ENCODE peak calls at places on chromosomes 1 and 21, in five cellular contexts. N is cardiac muscle cell; M is prostate gland; B is lower lobe of right lung; S is CD4-positive, alpha-beta memory T cell. D is an unnamed sample.

GRCh38 chr1:41365772-41366427 is 4.7 kb downstream of the FOXO6 start:
- DNase-seq in N (no peak), M (peak; percentile 64), B (no peak), S (no peak), D (no peak)

GRCh38 chr1:172381981-172382380 is 38.5 kb upstream of the C1orf105 start:
- DNase-seq in N (no peak), M (no peak), B (no peak), S (no peak), D (no peak)

GRCh38 chr1:28110555-28110954 is 22.1 kb upstream of the EYA3 start:
- DNase-seq in N (no peak), M (no peak), B (no peak), S (no peak), D (no peak)

GRCh38 chr1:151176514-151177045 is 799 bp upstream of the TMOD4 start:
- DNase-seq in N (no peak), M (no peak), B (no peak), S (no peak), D (no peak)

GRCh38 chr1:22105611-22106207 is 37.2 kb downstream of the WNT4 start:
- DNase-seq in N (peak; percentile 76), M (peak; percentile 47), B (no peak), S (peak; percentile 54), D (peak; percentile 46)

GRCh38 chr1:45101947-45102346 is 89.9 kb downstream of the UROD start:
- DNase-seq in N (no peak), M (no peak), B (no peak), S (no peak), D (no peak)

GRCh38 chr1:101295212-101295611 is 58.4 kb downstream of the S1PR1 start:
- DNase-seq in N (no peak), M (no peak), B (no peak), S (peak; percentile 32), D (no peak)

GRCh38 chr1:3692593-3692992 is 40.3 kb downstream of the TP73 start:
- DNase-seq in N (no peak), M (no peak), B (no peak), S (no peak), D (no peak)

GRCh38 chr1:2102753-2103152 is 52.5 kb downstream of the PRKCZ start:
- DNase-seq in N (no peak), M (no peak), B (peak; percentile 20), S (no peak), D (no peak)

GRCh38 chr1:235984041-235984820 is 80.7 kb downstream of the NID1 start:
- DNase-seq in N (peak; percentile 85), M (no peak), B (no peak), S (no peak), D (no peak)

GRCh38 chr1:17012775-17013501 is 1.2 kb upstream of the ATP13A2 start:
- DNase-seq in N (peak; percentile 50), M (no peak), B (peak; percentile 20), S (no peak), D (no peak)

GRCh38 chr1:109891930-109892329 is 18.7 kb upstream of the CSF1 start:
- DNase-seq in N (no peak), M (no peak), B (no peak), S (no peak), D (no peak)

GRCh38 chr1:150567341-150567716 is 12.1 kb downstream of the MCL1 start:
- DNase-seq in N (peak; percentile 64), M (no peak), B (no peak), S (peak; percentile 86), D (no peak)

GRCh38 chr1:85884372-85885035 is 176.3 kb upstream of the ZNHIT6 start:
- DNase-seq in N (peak; percentile 49), M (no peak), B (no peak), S (no peak), D (no peak)

GRCh38 chr1:67429528-67430357 is 459 bp downstream of the SERBP1 start:
- DNase-seq in N (peak; percentile 18), M (peak; percentile 5), B (peak; percentile 57), S (no peak), D (peak; percentile 43)

GRCh38 chr21:30717105-30717504 is 1.5 kb downstream of the KRTAP21-3 start:
- DNase-seq in N (no peak), M (no peak), B (no peak), S (no peak), D (no peak)

GRCh38 chr21:41640756-41641509 is 125.9 kb downstream of the RIPK4 start:
- DNase-seq in N (peak; percentile 43), M (no peak), B (no peak), S (no peak), D (no peak)

GRCh38 chr1:84339503-84339902 is 38.0 kb downstream of the SAMD13 start:
- DNase-seq in N (peak; percentile 55), M (no peak), B (no peak), S (no peak), D (no peak)

GRCh38 chr1:227654858-227655752 is 80.0 kb downstream of the JMJD4 start:
- DNase-seq in N (no peak), M (no peak), B (no peak), S (no peak), D (no peak)

GRCh38 chr1:46800742-46801141 is 1.9 kb downstream of the CYP4B1 start:
- DNase-seq in N (no peak), M (no peak), B (no peak), S (no peak), D (no peak)

GRCh38 chr1:231232870-231233734 is 7.9 kb upstream of the GNPAT start:
- DNase-seq in N (no peak), M (no peak), B (no peak), S (no peak), D (no peak)

GRCh38 chr1:17134036-17134435 is 14.8 kb upstream of the PADI2 start:
- DNase-seq in N (no peak), M (no peak), B (no peak), S (no peak), D (no peak)

GRCh38 chr1:201155354-201155753 is 1.1 kb upstream of the TMEM9 start:
- DNase-seq in N (no peak), M (no peak), B (no peak), S (no peak), D (no peak)

GRCh38 chr21:14766241-14766640 is 220.1 kb upstream of the SAMSN1 start:
- DNase-seq in N (no peak), M (no peak), B (no peak), S (no peak), D (no peak)

GRCh38 chr1:181250038-181250437 is 161.5 kb downstream of the IER5 start:
- DNase-seq in N (no peak), M (no peak), B (no peak), S (no peak), D (no peak)

GRCh38 chr1:207404849-207405525 is 49.1 kb upstream of the CR2 start:
- DNase-seq in N (peak; percentile 83), M (no peak), B (no peak), S (peak; percentile 63), D (no peak)

GRCh38 chr21:38460171-38460742 is 38.0 kb downstream of the ERG start:
- DNase-seq in N (peak; percentile 87), M (peak; percentile 17), B (no peak), S (no peak), D (no peak)
- H3K27ac ChIP-seq in N (no peak overlapping the region), M (no peak overlapping the region), B (peak overlapping the region; percentile 44), S (no peak overlapping the region), D (no peak overlapping the region)

GRCh38 chr21:31760931-31761330 is 29.0 kb upstream of the SCAF4 start:
- DNase-seq in N (no peak), M (no peak), B (no peak), S (no peak), D (no peak)
- H3K4me1 ChIP-seq in N (no peaks in the 10 kb centered on the region), M (no peaks in the 10 kb centered on the region), B (no peaks in the 10 kb centered on the region), S (no peaks in the 10 kb centered on the region), D (no peaks in the 10 kb centered on the region)

GRCh38 chr1:5566924-5567323 is 425.3 kb downstream of the NPHP4 start:
- DNase-seq in N (no peak), M (no peak), B (no peak), S (no peak), D (no peak)

GRCh38 chr1:5563861-5564577 is 428.2 kb downstream of the NPHP4 start:
- DNase-seq in N (no peak), M (no peak), B (no peak), S (no peak), D (no peak)

GRCh38 chr1:5564578-5565257 is 427.5 kb downstream of the NPHP4 start:
- DNase-seq in N (no peak), M (no peak), B (no peak), S (no peak), D (no peak)

GRCh38 chr1:5565281-5565680 is 426.9 kb downstream of the NPHP4 start:
- DNase-seq in N (no peak), M (no peak), B (no peak), S (no peak), D (no peak)

GRCh38 chr1:5565726-5566125 is 426.5 kb downstream of the NPHP4 start:
- DNase-seq in N (no peak), M (no peak), B (no peak), S (no peak), D (no peak)
- H3K4me3 ChIP-seq in N (no peak overlapping the region), M (no peak overlapping the region), B (no peak overlapping the region), S (no peak overlapping the region), D (no peak overlapping the region)

DNA sequence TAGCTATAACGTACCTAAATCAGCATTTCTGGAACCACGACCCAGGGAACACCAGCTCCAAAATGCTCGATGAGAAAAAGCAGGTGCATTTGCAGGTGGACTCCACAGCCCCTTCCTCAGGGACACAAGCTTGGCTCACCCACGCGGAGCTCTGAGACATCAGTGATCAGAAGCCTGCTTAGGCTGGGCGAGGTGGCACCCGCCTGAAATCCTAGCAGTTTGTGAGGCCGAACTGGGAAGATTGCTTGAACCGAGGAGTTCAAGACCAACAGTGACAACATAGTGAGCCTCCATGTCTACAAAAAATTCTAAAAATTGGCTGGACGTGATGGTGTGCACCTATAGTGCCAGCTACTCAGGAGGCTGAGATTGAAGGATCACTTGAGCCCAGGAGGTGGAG is 2.5 kb upstream of the TSPEAR start:
- DNase-seq in N (no peak), M (no peak), B (no peak), S (no peak), D (peak; percentile 4)
- H3K27ac ChIP-seq in N (no peak overlapping the region), M (no peak overlapping the region), B (no peak overlapping the region), S (no peak overlapping the region), D (no peak overlapping the region)